ENCODE peak calls at places on chromosomes 3 and 15, in seven cellular contexts. A, G, R, Y, C, O and J are unnamed samples.

GRCh38 chr3:16392733-16393132 is 120.8 kb downstream of the RFTN1 start:
- DNase-seq in G (no peak), O (no peak), R (peak), C (no peak), Y (no peak), A (no peak), J (no peak)

GRCh38 chr3:184291044-184291737 is 7.8 kb upstream of the PSMD2 start:
- DNase-seq in Y (no peak), C (no peak), A (no peak), R (no peak), O (no peak), G (no peak), J (no peak)

GRCh38 chr15:55402707-55403106 is 5.5 kb downstream of the CCPG1 start:
- DNase-seq in O (no peak), G (no peak), C (no peak), R (peak), Y (no peak), A (no peak), J (no peak)

GRCh38 chr3:113910966-113911365 is 36.8 kb upstream of the ZDHHC23 start:
- DNase-seq in G (no peak), C (no peak), O (no peak), R (no peak), Y (no peak), A (peak), J (no peak)

GRCh38 chr3:117102441-117102840 is 392.9 kb downstream of the TUSC7 start:
- DNase-seq in R (no peak), Y (no peak), G (no peak), C (no peak), O (no peak), A (no peak), J (no peak)

GRCh38 chr15:64574220-64574994 is 114.0 kb downstream of the ZNF609 start:
- DNase-seq in C (no peak), A (peak), Y (no peak), O (peak), R (peak), G (no peak), J (no peak)

GRCh38 chr3:140954576-140954975 is 12.9 kb downstream of the SLC25A36 start:
- DNase-seq in O (no peak), Y (no peak), A (no peak), G (no peak), C (no peak), R (no peak), J (no peak)

GRCh38 chr3:10173926-10174435 is 9.3 kb downstream of the IRAK2 start:
- DNase-seq in G (no peak), A (peak), C (no peak), O (peak), R (peak), Y (peak), J (peak)

GRCh38 chr3:97278506-97278905 is 464.1 kb downstream of the EPHA6 start:
- DNase-seq in R (no peak), A (no peak), O (no peak), G (no peak), C (no peak), Y (no peak), J (no peak)

GRCh38 chr3:12993022-12993622 is 80.1 kb downstream of the IQSEC1 start:
- DNase-seq in R (peak), O (peak), A (no peak), G (no peak), C (no peak), Y (no peak), J (no peak)

GRCh38 chr3:46987485-46988401 is 8.3 kb downstream of the NBEAL2 start:
- DNase-seq in Y (no peak), C (peak), O (peak), R (peak), A (peak), G (no peak), J (no peak)

GRCh38 chr3:38146504-38146903 is 8.0 kb downstream of the MYD88 start:
- DNase-seq in C (no peak), G (no peak), O (no peak), Y (no peak), R (no peak), A (no peak), J (no peak)

GRCh38 chr3:100902572-100902971 is 90.6 kb downstream of the ABI3BP start:
- DNase-seq in A (peak), G (no peak), Y (no peak), O (peak), R (peak), C (no peak), J (no peak)

GRCh38 chr15:67127925-67128324 is 62.5 kb downstream of the SMAD3 start:
- DNase-seq in A (peak), O (peak), R (peak), Y (no peak), C (no peak), G (peak), J (no peak)

GRCh38 chr3:141553055-141553454 is 66.2 kb downstream of the RASA2 start:
- DNase-seq in O (no peak), Y (no peak), A (no peak), C (no peak), R (peak), G (no peak), J (no peak)

GRCh38 chr15:81108427-81108826 is 25.6 kb upstream of the CFAP161 start:
- DNase-seq in Y (no peak), G (no peak), R (no peak), O (no peak), C (no peak), A (no peak), J (no peak)

GRCh38 chr15:79953951-79954444 is 17.0 kb downstream of the BCL2A1 start:
- DNase-seq in O (no peak), C (no peak), Y (no peak), G (no peak), R (no peak), A (no peak), J (no peak)

GRCh38 chr15:32669870-32670623 is 28.5 kb downstream of the SCG5 start:
- DNase-seq in R (peak), G (no peak), A (peak), Y (peak), O (peak), C (no peak), J (peak)

GRCh38 chr3:151859125-151859741 is 14.2 kb upstream of the SUCNR1 start:
- DNase-seq in C (no peak), Y (no peak), R (no peak), G (no peak), O (no peak), A (no peak), J (no peak)

GRCh38 chr3:111676177-111677021 is 81.3 kb upstream of the ZBED2 start:
- DNase-seq in Y (no peak), R (peak), A (peak), C (no peak), O (peak), G (no peak), J (no peak)

GRCh38 chr15:74616020-74616939 is 644 bp downstream of the CLK3 start:
- DNase-seq in Y (peak), G (no peak), R (peak), A (peak), C (peak), O (no peak), J (no peak)

GRCh38 chr15:31039961-31040360 is 48.5 kb upstream of the MTMR10 start:
- DNase-seq in A (no peak), C (no peak), O (no peak), R (no peak), G (no peak), Y (no peak), J (no peak)

GRCh38 chr3:46218310-46218709 is 10.2 kb upstream of the CCR1 start:
- DNase-seq in Y (no peak), C (no peak), R (no peak), O (no peak), A (no peak), G (no peak), J (no peak)

GRCh38 chr3:189580190-189580589 is 51.0 kb upstream of the TP63 start:
- DNase-seq in A (no peak), C (no peak), O (no peak), G (no peak), R (no peak), Y (no peak), J (no peak)

GRCh38 chr3:72068621-72069020 is 283.7 kb upstream of the PROK2 start:
- DNase-seq in A (no peak), O (no peak), G (no peak), C (no peak), Y (no peak), R (no peak), J (no peak)

GRCh38 chr3:32869513-32870047 is 51.8 kb downstream of the TRIM71 start:
- DNase-seq in O (no peak), R (no peak), G (no peak), A (no peak), Y (no peak), C (no peak), J (no peak)

GRCh38 chr3:103499967-103500366 is 1065.2 kb downstream of the ZPLD1 start:
- DNase-seq in O (no peak), G (no peak), C (no peak), A (no peak), Y (no peak), R (no peak), J (no peak)

GRCh38 chr3:69342074-69342473 is 43.8 kb downstream of the FRMD4B start:
- DNase-seq in A (no peak), G (no peak), Y (no peak), R (no peak), C (no peak), O (no peak), J (no peak)

GRCh38 chr15:84588053-84588874 is 12.5 kb upstream of the ZSCAN2 start:
- DNase-seq in R (peak), A (peak), O (peak), C (peak), Y (peak), G (peak), J (peak)

GRCh38 chr3:38603731-38604131 is 45.8 kb downstream of the SCN5A start:
- DNase-seq in C (no peak), Y (no peak), G (no peak), R (no peak), A (no peak), O (no peak), J (no peak)

GRCh38 chr3:61530355-61530754 is 31.0 kb upstream of the PTPRG start:
- DNase-seq in C (no peak), R (peak), O (no peak), Y (no peak), G (peak), A (peak), J (no peak)

GRCh38 chr15:86623236-86623635 is 543.6 kb downstream of the AGBL1 start:
- DNase-seq in Y (no peak), G (no peak), A (no peak), O (no peak), C (no peak), R (no peak), J (no peak)

GRCh38 chr3:123652346-123652984 is 67.6 kb upstream of the HACD2 start:
- DNase-seq in R (peak), A (peak), Y (peak), O (peak), C (no peak), G (peak), J (peak)

GRCh38 chr3:113736548-113737089 is 9.4 kb downstream of the NAA50 start:
- DNase-seq in Y (no peak), R (peak), G (peak), C (no peak), O (peak), A (peak), J (no peak)

GRCh38 chr3:168974628-168975403 is 688.7 kb downstream of the MECOM start:
- DNase-seq in C (no peak), Y (no peak), G (no peak), O (no peak), A (no peak), R (no peak), J (no peak)

GRCh38 chr3:37858742-37859141 is 2.9 kb upstream of the CTDSPL start:
- DNase-seq in A (no peak), R (no peak), G (no peak), O (no peak), Y (no peak), C (no peak), J (no peak)

GRCh38 chr15:70584838-70585706 is 178.3 kb downstream of the UACA start:
- DNase-seq in G (peak), C (peak), O (peak), R (no peak), A (peak), Y (no peak), J (no peak)